ENCODE peak calls at places on chromosomes 16 and 17, in five cellular contexts. Y, W, N, X and V are unnamed samples.

GRCh38 chr16:929674-930073 is 41.1 kb downstream of the LMF1 start:
- DNase-seq in Y (no peak), W (no peak), N (no peak), X (no peak), V (no peak)

GRCh38 chr17:7862692-7863437 is 5.1 kb downstream of the CYB5D1 start:
- DNase-seq in Y (no peak), W (no peak), N (no peak), X (no peak), V (peak)

GRCh38 chr16:86959729-86960128 is 357.5 kb downstream of the C16orf95 start:
- DNase-seq in Y (no peak), W (no peak), N (no peak), X (no peak), V (no peak)

GRCh38 chr17:73469311-73469710 is 157.5 kb upstream of the CDC42EP4 start:
- DNase-seq in Y (no peak), W (no peak), N (no peak), X (no peak), V (no peak)

GRCh38 chr16:28477311-28477920 is 5.3 kb upstream of the NPIPB7 start:
- DNase-seq in Y (no peak), W (no peak), N (no peak), X (no peak), V (no peak)

GRCh38 chr16:84303023-84303422 is 8.3 kb downstream of the WFDC1 start:
- DNase-seq in Y (no peak), W (no peak), N (no peak), X (no peak), V (no peak)

GRCh38 chr17:30093463-30094147 is 23.0 kb upstream of the NSRP1 start:
- DNase-seq in Y (no peak), W (peak), N (no peak), X (no peak), V (no peak)

GRCh38 chr16:81429045-81429521 is 15.5 kb upstream of the CMIP start:
- DNase-seq in Y (no peak), W (no peak), N (no peak), X (no peak), V (no peak)

GRCh38 chr17:79923974-79924638 is 84.9 kb upstream of the CBX4 start:
- DNase-seq in Y (no peak), W (no peak), N (no peak), X (no peak), V (no peak)

GRCh38 chr17:21245703-21246102 is 7.5 kb downstream of the NATD1 start:
- DNase-seq in Y (no peak), W (no peak), N (no peak), X (no peak), V (no peak)

GRCh38 chr17:7644768-7645167 is 6.0 kb upstream of the ATP1B2 start:
- DNase-seq in Y (no peak), W (no peak), N (no peak), X (no peak), V (no peak)

GRCh38 chr16:4603624-4604170 is 11.0 kb downstream of the UBALD1 start:
- DNase-seq in Y (no peak), W (no peak), N (no peak), X (no peak), V (no peak)

GRCh38 chr17:30415491-30415890 is 36.8 kb downstream of the CPD start:
- DNase-seq in Y (no peak), W (no peak), N (no peak), X (no peak), V (no peak)

GRCh38 chr16:66616592-66616991 is 12.1 kb downstream of the CMTM3 start:
- DNase-seq in Y (no peak), W (no peak), N (no peak), X (no peak), V (no peak)

GRCh38 chr16:24609740-24610420 is 70.5 kb downstream of the RBBP6 start:
- DNase-seq in Y (peak), W (no peak), N (peak), X (no peak), V (no peak)

GRCh38 chr17:74833501-74834361 is 26.0 kb downstream of the GRIN2C start:
- DNase-seq in Y (no peak), W (no peak), N (no peak), X (no peak), V (no peak)

GRCh38 chr17:7972131-7972785 is 30.2 kb upstream of the GUCY2D start:
- DNase-seq in Y (no peak), W (no peak), N (no peak), X (no peak), V (no peak)

GRCh38 chr17:81920612-81921530 is 2.9 kb upstream of the SIRT7 start:
- DNase-seq in Y (no peak), W (no peak), N (no peak), X (no peak), V (no peak)

GRCh38 chr17:75508122-75508719 is 7.1 kb downstream of the CASKIN2 start:
- DNase-seq in Y (no peak), W (no peak), N (no peak), X (no peak), V (no peak)

GRCh38 chr16:70251651-70252354 is at the start of gene EXOSC6:
- DNase-seq in Y (peak), W (peak), N (peak), X (peak), V (peak)

GRCh38 chr16:89575247-89576172 is at the start of gene CPNE7:
- DNase-seq in Y (no peak), W (no peak), N (no peak), X (no peak), V (no peak)

GRCh38 chr17:64775701-64776570 is 113.8 kb upstream of the SMURF2 start:
- DNase-seq in Y (peak), W (no peak), N (no peak), X (no peak), V (no peak)

GRCh38 chr16:8931864-8932263 is 31.8 kb downstream of the USP7 start:
- DNase-seq in Y (no peak), W (no peak), N (no peak), X (peak), V (peak)

GRCh38 chr16:11014159-11014558 is 69.8 kb downstream of the CLEC16A start:
- DNase-seq in Y (no peak), W (no peak), N (no peak), X (no peak), V (no peak)

GRCh38 chr17:3843935-3844516 is 2.0 kb downstream of the NCBP3 start:
- DNase-seq in Y (no peak), W (no peak), N (no peak), X (no peak), V (no peak)

GRCh38 chr17:41973457-41973856 is 6.9 kb downstream of the CNP start:
- DNase-seq in Y (no peak), W (no peak), N (no peak), X (no peak), V (peak)

GRCh38 chr16:974606-975312 is 4.0 kb upstream of the LMF1 start:
- DNase-seq in Y (no peak), W (no peak), N (no peak), X (no peak), V (no peak)

GRCh38 chr17:46772013-46772878 is 46.2 kb downstream of the WNT3 start:
- DNase-seq in Y (no peak), W (no peak), N (no peak), X (no peak), V (no peak)

GRCh38 chr16:78200623-78201096 is 101.2 kb downstream of the WWOX start:
- DNase-seq in Y (no peak), W (no peak), N (no peak), X (no peak), V (no peak)

GRCh38 chr17:76142044-76143041 is 1.3 kb upstream of the FOXJ1 start:
- DNase-seq in Y (no peak), W (no peak), N (no peak), X (no peak), V (no peak)

GRCh38 chr17:82384730-82385429 is 13.3 kb downstream of the UTS2R start:
- DNase-seq in Y (no peak), W (no peak), N (no peak), X (no peak), V (no peak)

GRCh38 chr16:54545890-54546476 is 259.4 kb upstream of the IRX3 start:
- DNase-seq in Y (no peak), W (no peak), N (no peak), X (no peak), V (no peak)

GRCh38 chr17:15332338-15332737 is 9.1 kb downstream of the TEKT3 start:
- DNase-seq in Y (no peak), W (no peak), N (no peak), X (no peak), V (no peak)

GRCh38 chr16:84780063-84780462 is 39.7 kb upstream of the CRISPLD2 start:
- DNase-seq in Y (no peak), W (no peak), N (no peak), X (no peak), V (no peak)

GRCh38 chr17:3732171-3732570 is 8.5 kb downstream of the HASPIN start:
- DNase-seq in Y (no peak), W (no peak), N (no peak), X (no peak), V (no peak)